ENCODE peak calls at places on chromosomes 13 and 19, in eight cellular contexts. N, E, A, R, X, I, H and J are unnamed samples.
A peak's percentile ranks its signal among the peaks of the same experiment; 100 is the strongest.

GRCh38 chr19:2613507-2614295 is 88.8 kb downstream of the GNG7 start:
- DNase-seq in R (peak; percentile 83), A (peak; percentile 69), H (peak; percentile 68), X (no peak), N (peak; percentile 87), I (peak; percentile 74), E (no peak), J (no peak)

GRCh38 chr19:33350538-33351309 is 22.8 kb upstream of the CEBPG start:
- DNase-seq in N (no peak), X (no peak), E (no peak), H (no peak), R (no peak), A (no peak), I (no peak), J (no peak)

GRCh38 chr13:72726721-72727416 is 560 bp downstream of the MZT1 start:
- DNase-seq in A (peak; percentile 51), E (peak; percentile 73), X (no peak), R (peak; percentile 75), N (peak; percentile 80), H (peak; percentile 67), I (peak; percentile 27), J (no peak)

GRCh38 chr19:7869910-7870511 is 4.2 kb downstream of the PRR36 start:
- DNase-seq in H (peak; percentile 76), X (peak; percentile 84), I (peak; percentile 56), R (peak; percentile 96), A (peak; percentile 70), N (no peak), E (no peak), J (no peak)

GRCh38 chr13:36163809-36164308 is 32.7 kb upstream of the DCLK1 start:
- DNase-seq in X (no peak), A (no peak), I (no peak), N (peak; percentile 80), H (no peak), R (peak; percentile 21), E (no peak), J (no peak)

GRCh38 chr19:51572908-51573307 is 1.8 kb downstream of the ZNF175 start:
- DNase-seq in H (no peak), R (no peak), X (no peak), N (no peak), A (no peak), E (no peak), I (no peak), J (no peak)

GRCh38 chr13:102680842-102681725 is 13.8 kb downstream of the METTL21C start:
- DNase-seq in A (no peak), R (no peak), N (no peak), I (no peak), H (no peak), E (no peak), X (no peak), J (no peak)

GRCh38 chr19:18438331-18439024 is 545 bp upstream of the ISYNA1 start:
- DNase-seq in R (peak; percentile 64), A (peak; percentile 74), I (no peak), X (no peak), H (no peak), E (no peak), N (no peak), J (no peak)

GRCh38 chr13:35866801-35867200 is 264.4 kb downstream of the DCLK1 start:
- DNase-seq in I (no peak), N (no peak), E (no peak), X (no peak), R (no peak), H (no peak), A (no peak), J (no peak)

GRCh38 chr13:59677966-59678814 is 485.5 kb downstream of the DIAPH3 start:
- DNase-seq in X (no peak), A (peak; percentile 23), R (peak; percentile 78), E (no peak), I (peak; percentile 59), N (no peak), H (no peak), J (no peak)

GRCh38 chr13:106859505-106859904 is 291.6 kb upstream of the ARGLU1 start:
- DNase-seq in N (no peak), I (no peak), H (no peak), A (no peak), X (no peak), E (no peak), R (peak; percentile 45), J (no peak)

GRCh38 chr19:16459680-16460079 is 12.1 kb downstream of the EPS15L1 start:
- DNase-seq in A (no peak), X (no peak), E (no peak), H (no peak), R (no peak), I (no peak), N (no peak), J (no peak)

GRCh38 chr19:41327499-41328156 is 17.7 kb downstream of the CCDC97 start:
- DNase-seq in H (peak; percentile 97), I (peak; percentile 95), E (peak; percentile 84), N (peak; percentile 86), A (no peak), R (peak; percentile 67), X (no peak), J (no peak)

GRCh38 chr19:8881512-8881911 is 49.3 kb downstream of the MBD3L1 start:
- DNase-seq in H (no peak), N (no peak), E (no peak), X (no peak), A (no peak), R (no peak), I (no peak), J (no peak)

GRCh38 chr13:27792393-27793218 is at the start of gene GSX1:
- DNase-seq in H (peak; percentile 50), A (peak; percentile 20), E (peak; percentile 64), X (peak; percentile 63), N (peak; percentile 85), R (peak; percentile 95), I (no peak), J (no peak)

GRCh38 chr13:66154354-66154753 is 1075.8 kb downstream of the PCDH9 start:
- DNase-seq in A (no peak), X (no peak), R (no peak), E (no peak), I (no peak), N (no peak), H (no peak), J (no peak)

GRCh38 chr13:47598340-47598911 is 402.6 kb downstream of the SUCLA2 start:
- DNase-seq in R (peak; percentile 7), E (no peak), A (no peak), H (no peak), X (no peak), N (no peak), I (no peak), J (no peak)

GRCh38 chr19:8986296-8986695 is 23.9 kb downstream of the MUC16 start:
- DNase-seq in E (no peak), I (no peak), H (no peak), R (no peak), X (no peak), N (peak; percentile 19), A (no peak), J (no peak)

GRCh38 chr19:15247107-15248014 is 15.1 kb upstream of the EPHX3 start:
- DNase-seq in E (no peak), R (no peak), X (no peak), A (no peak), H (no peak), N (no peak), I (no peak), J (no peak)
- H3K4me1 ChIP-seq in E (peaks cover 5% of the 10 kb centered on the region), R (peaks cover 3% of the 10 kb centered on the region), X (peaks cover 6% of the 10 kb centered on the region), A (peaks cover 5% of the 10 kb centered on the region), H (no peaks in the 10 kb centered on the region), N (no peaks in the 10 kb centered on the region), I (no peaks in the 10 kb centered on the region), J (peaks cover 2% of the 10 kb centered on the region)

GRCh38 chr13:111270765-111271164 is 49.7 kb upstream of the TEX29 start:
- DNase-seq in A (no peak), X (no peak), N (no peak), E (no peak), R (no peak), I (no peak), H (no peak), J (no peak)
- H3K4me3 ChIP-seq in A (no peak overlapping the region), X (no peak overlapping the region), N (no peak overlapping the region), E (no peak overlapping the region), R (no peak overlapping the region), I (no peak overlapping the region), H (no peak overlapping the region), J (no peak overlapping the region)

DNA sequence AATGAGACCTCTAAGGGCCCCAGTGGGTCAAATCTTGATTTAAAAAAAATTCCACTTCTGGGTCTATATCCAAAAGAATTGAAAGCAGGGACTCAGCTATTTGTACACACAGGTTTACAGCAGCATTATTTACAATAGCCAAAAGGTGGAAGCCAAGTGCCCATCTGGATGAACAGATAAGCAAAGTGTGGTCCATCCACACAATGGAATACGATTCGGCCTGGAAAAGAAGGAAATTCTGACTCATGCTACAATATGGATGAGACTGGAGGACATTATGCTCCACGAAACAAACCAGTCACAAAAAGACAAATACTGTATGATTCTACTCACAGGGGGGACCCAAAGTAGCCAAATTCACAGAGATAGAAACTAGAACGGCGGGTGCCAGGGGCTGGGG is 76.7 kb downstream of the CACNA1A start:
- DNase-seq in E (no peak), X (no peak), N (no peak), H (no peak), A (no peak), I (no peak), R (no peak), J (no peak)
- H3K27ac ChIP-seq in E (no peak overlapping the region), X (no peak overlapping the region), N (no peak overlapping the region), H (no peak overlapping the region), A (no peak overlapping the region), I (no peak overlapping the region), R (no peak overlapping the region), J (no peak overlapping the region)

GRCh38 chr19:10408511-10409291 is 5.4 kb upstream of the CDC37 start:
- DNase-seq in E (no peak), X (no peak), R (no peak), A (no peak), H (peak; percentile 71), N (no peak), I (no peak), J (no peak)

GRCh38 chr19:10407102-10407501 is 3.8 kb upstream of the CDC37 start:
- DNase-seq in I (no peak), X (no peak), H (no peak), N (no peak), R (no peak), E (no peak), A (no peak), J (no peak)

GRCh38 chr19:10416380-10417257 is 3.7 kb upstream of the PDE4A start:
- DNase-seq in E (peak; percentile 80), X (peak; percentile 83), H (peak; percentile 97), I (peak; percentile 94), N (peak; percentile 93), A (peak; percentile 89), R (peak; percentile 92), J (no peak)

GRCh38 chr19:10416083-10416379 is 4.3 kb upstream of the PDE4A start:
- DNase-seq in I (no peak), E (no peak), H (no peak), A (no peak), X (no peak), R (no peak), N (no peak), J (no peak)

DNA sequence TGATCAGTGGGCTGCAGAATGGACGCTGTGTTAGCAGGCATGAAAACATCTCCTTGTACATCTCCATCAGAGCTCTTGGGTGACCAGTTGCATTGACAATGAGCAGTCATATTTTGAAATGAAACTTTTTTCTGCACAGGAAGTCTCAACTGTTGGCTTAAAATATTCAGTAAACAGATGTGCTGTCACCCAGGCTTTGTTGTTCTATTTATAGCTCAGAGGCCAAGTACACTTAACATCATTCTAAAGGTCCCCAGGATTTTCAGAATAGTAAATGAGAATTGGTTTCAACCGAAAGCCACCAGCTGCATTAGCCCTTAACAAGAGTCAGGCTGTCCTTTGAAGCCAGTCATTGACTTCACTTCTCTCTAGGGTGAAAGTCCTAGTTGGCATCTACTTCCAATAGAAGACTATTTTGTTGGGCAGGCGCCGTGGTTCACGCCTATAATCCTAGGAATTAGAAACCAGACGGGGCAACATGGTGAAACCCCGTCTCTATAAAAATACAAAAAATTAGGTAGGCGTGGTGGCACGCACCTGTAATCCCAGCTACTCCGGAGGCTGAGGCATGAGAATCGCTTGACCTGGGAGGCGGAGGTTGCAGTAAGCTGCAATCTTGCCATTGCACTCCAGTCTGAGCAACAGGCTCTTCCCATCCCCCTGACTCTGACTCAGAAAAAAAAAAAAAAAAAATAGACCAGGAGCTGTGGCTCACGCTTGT is 7.9 kb upstream of the PDE4A start:
- DNase-seq in I (peak; percentile 97), E (no peak), H (no peak), A (no peak), N (no peak), R (no peak), X (no peak), J (no peak)
- H3K4me1 ChIP-seq in I (peaks cover 42% of the 10 kb centered on the region), E (no peaks in the 10 kb centered on the region), H (peaks cover 41% of the 10 kb centered on the region), A (peaks cover 27% of the 10 kb centered on the region), N (no peaks in the 10 kb centered on the region), R (peaks cover 5% of the 10 kb centered on the region), X (no peaks in the 10 kb centered on the region), J (peaks cover 1% of the 10 kb centered on the region)